ENCODE peak calls at places on chromosomes 5 and 9, in ten cellular contexts. P is activated CD4-positive, alpha-beta T cell treated with anti-CD3 and anti-CD28 coated beads, Interleukin-2, amount 50 U/mL, for 1 hour; M is GM06990; C is lower leg skin; K is mucosa of descending colon; S is NCI-H460; U is cardiac fibroblast; G is activated CD4-positive, CD25-positive, alpha-beta regulatory T cell; V is neural progenitor cell; X is HFFc6. T is an unnamed sample.

GRCh38 chr9:106929471-106930198 is 66.7 kb downstream of the ZNF462 start:
- DNase-seq in P (no peak), M (no peak), C (no peak), K (no peak), S (no peak), U (peak), G (no peak), V (no peak), X (no peak), T (no peak)

GRCh38 chr9:7387844-7388243 is 411.7 kb downstream of the DMAC1 start:
- DNase-seq in P (no peak), M (no peak), C (no peak), K (no peak), S (no peak), U (no peak), G (no peak), V (no peak), X (no peak), T (no peak)

GRCh38 chr5:91018185-91018584 is 364.9 kb downstream of the ARRDC3 start:
- DNase-seq in P (no peak), M (no peak), C (no peak), K (no peak), S (no peak), U (peak), G (no peak), V (no peak), X (no peak), T (no peak)

GRCh38 chr9:68998344-68998743 is 15.6 kb downstream of the PRKACG start:
- DNase-seq in P (no peak), M (no peak), C (no peak), K (no peak), S (no peak), U (no peak), G (no peak), V (no peak), X (no peak), T (no peak)

GRCh38 chr9:1869843-1870242 is 145.3 kb upstream of the SMARCA2 start:
- DNase-seq in P (no peak), M (peak), C (no peak), K (peak), S (peak), U (peak), G (no peak), V (peak), X (no peak), T (peak)

GRCh38 chr9:13264788-13265187 is 14.7 kb downstream of the MPDZ start:
- DNase-seq in P (no peak), M (no peak), C (no peak), K (no peak), S (no peak), U (peak), G (no peak), V (no peak), X (no peak), T (no peak)

GRCh38 chr5:81213070-81213469 is 20.1 kb upstream of the CKMT2 start:
- DNase-seq in P (no peak), M (no peak), C (no peak), K (no peak), S (no peak), U (no peak), G (no peak), V (no peak), X (no peak), T (no peak)

GRCh38 chr9:28053378-28053777 is 480.1 kb upstream of the C9orf72 start:
- DNase-seq in P (no peak), M (no peak), C (no peak), K (no peak), S (no peak), U (no peak), G (no peak), V (no peak), X (no peak), T (no peak)

GRCh38 chr5:147688965-147689364 is 93.6 kb downstream of the JAKMIP2 start:
- DNase-seq in P (no peak), M (no peak), C (no peak), K (no peak), S (no peak), U (peak), G (no peak), V (no peak), X (no peak), T (no peak)

GRCh38 chr5:176929654-176930053 is 30.5 kb upstream of the HK3 start:
- DNase-seq in P (no peak), M (no peak), C (no peak), K (no peak), S (no peak), U (no peak), G (no peak), V (no peak), X (no peak), T (no peak)

GRCh38 chr5:173823274-173823644 is 64.9 kb upstream of the CPEB4 start:
- DNase-seq in P (no peak), M (no peak), C (no peak), K (no peak), S (no peak), U (no peak), G (no peak), V (no peak), X (no peak), T (no peak)

GRCh38 chr5:31023105-31023504 is 170.4 kb upstream of the CDH6 start:
- DNase-seq in P (no peak), M (no peak), C (no peak), K (no peak), S (no peak), U (peak), G (no peak), V (no peak), X (no peak), T (no peak)

GRCh38 chr9:131693163-131693562 is 46.7 kb downstream of the RAPGEF1 start:
- DNase-seq in P (no peak), M (no peak), C (peak), K (no peak), S (no peak), U (no peak), G (no peak), V (no peak), X (no peak), T (no peak)

GRCh38 chr9:16202913-16203734 is 650.3 kb downstream of the CCDC171 start:
- DNase-seq in P (no peak), M (no peak), C (no peak), K (no peak), S (no peak), U (peak), G (no peak), V (peak), X (peak), T (peak)

GRCh38 chr9:96660693-96661248 is 5.7 kb upstream of the PRXL2C start:
- DNase-seq in P (no peak), M (peak), C (no peak), K (no peak), S (no peak), U (no peak), G (no peak), V (no peak), X (no peak), T (no peak)

GRCh38 chr9:72602629-72603028 is 81.2 kb downstream of the TMC1 start:
- DNase-seq in P (no peak), M (no peak), C (no peak), K (no peak), S (no peak), U (peak), G (no peak), V (no peak), X (peak), T (no peak)

GRCh38 chr5:65059681-65060598 is 291.2 kb downstream of the CWC27 start:
- DNase-seq in P (no peak), M (peak), C (no peak), K (no peak), S (no peak), U (peak), G (no peak), V (no peak), X (peak), T (no peak)

GRCh38 chr5:180098526-180098925 is 27.0 kb upstream of the RNF130 start:
- DNase-seq in P (no peak), M (no peak), C (peak), K (no peak), S (no peak), U (no peak), G (no peak), V (no peak), X (no peak), T (no peak)

GRCh38 chr9:71498691-71499090 is 269.6 kb downstream of the CEMIP2 start:
- DNase-seq in P (no peak), M (no peak), C (no peak), K (no peak), S (no peak), U (no peak), G (no peak), V (no peak), X (no peak), T (no peak)

GRCh38 chr9:107760469-107761242 is 271.1 kb upstream of the KLF4 start:
- DNase-seq in P (no peak), M (no peak), C (peak), K (no peak), S (no peak), U (no peak), G (no peak), V (no peak), X (no peak), T (no peak)

GRCh38 chr9:71036501-71036900 is 84.9 kb downstream of the TRPM3 start:
- DNase-seq in P (no peak), M (no peak), C (no peak), K (peak), S (no peak), U (peak), G (no peak), V (no peak), X (no peak), T (no peak)

GRCh38 chr9:121483049-121483448 is 16.6 kb downstream of the GGTA1 start:
- DNase-seq in P (no peak), M (no peak), C (no peak), K (no peak), S (no peak), U (no peak), G (no peak), V (no peak), X (no peak), T (no peak)

GRCh38 chr5:16461782-16462181 is 3.8 kb downstream of the ZNF622 start:
- DNase-seq in P (no peak), M (no peak), C (no peak), K (no peak), S (no peak), U (peak), G (no peak), V (no peak), X (peak), T (no peak)

GRCh38 chr5:79081779-79082178 is 12.2 kb downstream of the BHMT2 start:
- DNase-seq in P (no peak), M (no peak), C (no peak), K (no peak), S (no peak), U (no peak), G (no peak), V (no peak), X (no peak), T (no peak)